ENCODE peak calls at places on chromosomes 5 and 9, in six cellular contexts. Z is GM12891, W is K562, G is HepG2, F is GM12878, U is H1. K is an unnamed sample.

GRCh38 chr5:18745591-18745987 is 1111.3 kb downstream of the TAF11L14 start:
- DNase-seq in G (peak), F (no peak), Z (no peak), U (no peak), W (no peak), K (no peak)

GRCh38 chr5:78889759-78890158 is 95.4 kb downstream of the ARSB start:
- DNase-seq in F (no peak), W (no peak), Z (no peak), U (no peak), G (no peak), K (no peak)

GRCh38 chr9:20508242-20508641 is 114.1 kb downstream of the MLLT3 start:
- DNase-seq in Z (peak), G (no peak), F (no peak), W (no peak), U (no peak), K (peak)

GRCh38 chr9:126152622-126153362 is 173.8 kb upstream of the MVB12B start:
- DNase-seq in F (no peak), W (no peak), U (no peak), Z (no peak), G (no peak), K (no peak)

GRCh38 chr5:111171-111570 is 19.2 kb downstream of the PLEKHG4B start:
- DNase-seq in U (no peak), W (no peak), G (no peak), Z (no peak), F (no peak), K (no peak)

GRCh38 chr9:13750639-13751038 is 471.1 kb upstream of the MPDZ start:
- DNase-seq in F (no peak), W (no peak), U (no peak), Z (no peak), G (no peak), K (no peak)

GRCh38 chr9:93517331-93517730 is 59.1 kb upstream of the PHF2 start:
- DNase-seq in W (no peak), F (no peak), U (no peak), G (no peak), Z (no peak), K (no peak)

GRCh38 chr9:112072721-112073553 is 102.2 kb downstream of the SUSD1 start:
- DNase-seq in U (no peak), W (peak), F (no peak), Z (no peak), G (no peak), K (no peak)

GRCh38 chr5:133702773-133703770 is 90.7 kb upstream of the FSTL4 start:
- DNase-seq in G (no peak), W (no peak), F (no peak), Z (no peak), U (no peak), K (no peak)

GRCh38 chr9:121784706-121785426 is 133.4 kb downstream of the DAB2IP start:
- DNase-seq in W (no peak), U (no peak), Z (no peak), F (no peak), G (no peak), K (no peak)

GRCh38 chr9:136587145-136587943 is 41.5 kb upstream of the NOTCH1 start:
- DNase-seq in F (no peak), W (peak), G (no peak), U (peak), Z (no peak), K (no peak)

GRCh38 chr5:64958757-64959391 is 190.1 kb downstream of the CWC27 start:
- DNase-seq in W (no peak), G (peak), Z (no peak), U (no peak), F (no peak), K (no peak)

GRCh38 chr5:148385094-148385493 is 1.3 kb downstream of the FBXO38 start:
- DNase-seq in U (no peak), G (peak), F (no peak), W (no peak), Z (no peak), K (no peak)

GRCh38 chr9:121764371-121764730 is 112.9 kb downstream of the DAB2IP start:
- DNase-seq in F (no peak), U (no peak), G (no peak), Z (no peak), W (no peak), K (no peak)

GRCh38 chr9:70229026-70229425 is 29.8 kb upstream of the SMC5 start:
- DNase-seq in W (no peak), Z (no peak), G (no peak), U (no peak), F (no peak), K (no peak)

GRCh38 chr9:6739218-6739617 is 18.6 kb upstream of the KDM4C start:
- DNase-seq in U (no peak), F (no peak), W (no peak), G (peak), Z (no peak), K (no peak)

GRCh38 chr5:126624534-126624933 is 23.8 kb downstream of the PHAX start:
- DNase-seq in W (no peak), F (no peak), Z (no peak), G (peak), U (no peak), K (no peak)

GRCh38 chr9:134325813-134326753 is at the start of gene RXRA:
- DNase-seq in U (peak), F (no peak), Z (peak), W (peak), G (peak), K (peak)
- TF ChIP-seq POLR2A in U (no peak), F (no peak), Z (no peak), W (no peak), G (no peak), K (no peak)

GRCh38 chr5:76403963-76404693 is 1.0 kb downstream of the IQGAP2 start:
- DNase-seq in G (peak), F (peak), U (peak), W (peak), Z (peak), K (no peak)
- TF ChIP-seq TAF1 in G (peak), F (peak), U (peak), W (no peak), Z (no peak), K (no peak)

GRCh38 chr9:127980056-127980705 is 608 bp downstream of the EEIG1 start:
- DNase-seq in U (peak), W (peak), Z (no peak), G (no peak), F (no peak), K (no peak)

GRCh38 chr9:127981559-127982121 is 851 bp upstream of the EEIG1 start:
- DNase-seq in Z (no peak), W (no peak), U (no peak), G (no peak), F (no peak), K (no peak)

GRCh38 chr9:127979333-127980055 is 1.3 kb downstream of the EEIG1 start:
- DNase-seq in G (peak), W (peak), Z (no peak), U (peak), F (no peak), K (no peak)

GRCh38 chr9:127979015-127979332 is 1.8 kb downstream of the EEIG1 start:
- DNase-seq in G (no peak), U (no peak), W (no peak), Z (no peak), F (no peak), K (no peak)

DNA sequence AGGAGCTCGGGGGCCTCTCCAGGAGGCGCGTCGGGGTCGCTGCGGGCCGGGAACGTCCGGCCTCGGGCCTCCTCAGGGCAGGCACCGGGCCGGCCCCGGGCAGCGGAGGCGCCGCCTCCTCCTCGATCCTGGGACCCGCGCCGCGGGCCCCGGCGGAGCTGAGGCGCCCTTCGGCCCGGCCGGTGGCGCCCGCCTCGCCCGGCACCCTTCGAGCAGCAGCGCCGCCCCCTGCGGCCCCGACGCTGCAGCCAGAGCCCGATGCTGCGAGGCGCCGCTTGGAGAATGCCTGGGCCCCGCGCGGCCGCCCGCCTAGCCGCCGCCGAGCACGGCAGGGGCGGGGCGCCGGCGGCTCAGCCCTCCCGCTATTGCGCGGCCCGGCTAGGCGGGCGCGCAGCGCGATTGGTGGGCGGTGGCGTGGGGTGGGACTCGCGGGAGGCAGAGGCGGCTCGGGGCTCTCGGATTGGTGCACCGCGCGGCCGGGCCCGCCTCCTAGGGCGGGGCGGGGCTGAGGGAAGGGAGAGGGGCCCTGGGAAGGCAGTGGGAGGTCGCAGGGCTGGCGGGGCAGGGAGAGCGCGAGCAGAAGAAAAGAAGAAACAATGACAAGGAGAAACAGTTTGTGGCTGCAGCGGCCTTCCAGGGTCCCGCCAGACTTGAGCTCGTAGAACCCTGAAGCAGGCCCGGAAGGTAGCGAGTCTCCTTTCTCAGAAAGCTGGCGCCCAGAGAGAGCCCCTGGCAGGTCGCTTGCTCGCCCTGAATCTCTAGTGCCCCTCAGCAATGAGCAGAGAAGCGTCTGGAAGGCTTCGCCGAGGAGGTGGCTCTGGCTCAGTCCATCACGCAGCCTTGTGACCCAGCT is at the start of gene EEIG1:
- DNase-seq in U (peak), W (peak), Z (peak), F (no peak), G (peak), K (peak)
- TF ChIP-seq POLR2A in U (no peak), W (peak), Z (peak), F (peak), G (no peak), K (peak)

GRCh38 chr9:97615439-97616072 is 17.6 kb downstream of the TSTD2 start:
- DNase-seq in G (peak), U (peak), F (no peak), W (peak), Z (no peak), K (no peak)
- TF ChIP-seq TAF1 in G (no peak), U (no peak), F (no peak), W (no peak), Z (no peak), K (no peak)

GRCh38 chr5:163305655-163306054 is 131.7 kb upstream of the CCNG1 start:
- DNase-seq in G (no peak), W (no peak), U (no peak), Z (no peak), F (no peak), K (no peak)
- TF ChIP-seq POLR2A in G (no peak), W (no peak), U (no peak), Z (no peak), F (no peak), K (no peak)

GRCh38 chr9:84136119-84136868 is 155.7 kb downstream of the RMI1 start:
- DNase-seq in F (no peak), U (no peak), G (no peak), W (no peak), Z (no peak), K (no peak)
- TF ChIP-seq TAF1 in F (no peak), U (no peak), G (no peak), W (no peak), Z (no peak), K (no peak)

GRCh38 chr5:180809403-180810209 is 7.0 kb upstream of the MGAT1 start:
- DNase-seq in F (no peak), Z (peak), G (peak), W (peak), U (no peak), K (peak)
- TF ChIP-seq POLR2A in F (no peak), Z (no peak), G (no peak), W (peak), U (no peak), K (no peak)

DNA sequence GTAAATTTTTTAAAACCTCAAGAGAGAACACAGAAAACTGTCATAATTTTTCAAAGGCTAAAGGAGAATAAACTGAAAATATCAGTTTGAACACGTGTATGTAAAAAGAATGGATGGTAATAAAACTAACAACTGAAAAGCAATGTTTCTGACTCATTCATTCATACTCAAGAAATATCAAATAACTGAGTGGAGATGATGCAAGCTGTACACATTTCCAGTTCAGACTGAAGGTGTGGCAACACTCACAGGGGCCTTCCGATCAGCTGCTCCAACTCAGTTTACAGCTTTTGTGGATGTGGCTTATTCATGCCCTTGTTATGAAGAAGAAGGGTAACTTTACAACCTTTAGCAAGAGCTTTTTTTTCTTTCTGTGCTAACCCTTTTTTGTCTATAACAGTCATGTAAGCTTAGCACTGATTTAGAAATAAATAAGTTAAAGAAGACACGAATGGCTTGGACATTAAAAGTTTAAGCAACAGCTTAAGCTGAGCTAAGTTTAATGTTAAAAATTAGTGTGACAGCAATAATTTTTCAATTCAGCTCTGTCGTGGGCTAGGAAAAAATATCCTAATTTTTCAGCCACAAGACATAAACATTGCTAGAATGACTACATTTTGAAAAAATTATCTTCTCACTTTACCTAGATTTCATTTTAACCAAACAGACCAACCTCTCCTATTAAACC is 453.5 kb downstream of the RAB3C start:
- DNase-seq in F (no peak), G (no peak), W (no peak), U (no peak), Z (no peak), K (no peak)
- TF ChIP-seq TAF1 in F (no peak), G (peak), W (no peak), U (no peak), Z (no peak), K (no peak)

GRCh38 chr9:75893096-75893495 is 2.6 kb downstream of the PCSK5 start:
- DNase-seq in U (no peak), Z (no peak), G (no peak), F (no peak), W (no peak), K (no peak)

GRCh38 chr9:75891277-75892167 is 1.0 kb downstream of the PCSK5 start:
- DNase-seq in W (peak), Z (peak), F (no peak), G (no peak), U (peak), K (no peak)

GRCh38 chr9:75889977-75890540 is 414 bp upstream of the PCSK5 start:
- DNase-seq in Z (no peak), G (no peak), U (no peak), W (no peak), F (no peak), K (no peak)

GRCh38 chr9:75890541-75891276 is at the start of gene PCSK5:
- DNase-seq in Z (peak), U (peak), G (peak), W (peak), F (no peak), K (peak)

GRCh38 chr9:75892168-75892901 is 1.9 kb downstream of the PCSK5 start:
- DNase-seq in W (no peak), G (no peak), F (no peak), U (peak), Z (no peak), K (no peak)
- TF ChIP-seq POLR2A in W (no peak), G (no peak), F (no peak), U (no peak), Z (no peak), K (no peak)

K was measured in GM12892.